ENCODE peak calls at places on chromosome 15, in ten cellular contexts. K, S, L, O, E, N, H, V, G and Q are unnamed samples.

GRCh38 chr15:82950746-82951370 is 1.7 kb downstream of the HOMER2 start:
- DNase-seq in L (no peak), K (peak), N (peak), G (no peak), O (no peak), H (no peak), V (no peak), S (no peak), E (no peak), Q (no peak)

GRCh38 chr15:31136016-31136415 is 34.5 kb upstream of the TRPM1 start:
- DNase-seq in K (no peak), O (no peak), V (peak), E (no peak), N (peak), S (no peak), G (no peak), L (no peak), H (peak), Q (no peak)

GRCh38 chr15:98433302-98433701 is 215.0 kb upstream of the IGF1R start:
- DNase-seq in K (no peak), O (no peak), S (no peak), L (no peak), E (no peak), H (no peak), V (peak), G (no peak), N (no peak), Q (no peak)

GRCh38 chr15:89197503-89197971 is 23.8 kb downstream of the RLBP1 start:
- DNase-seq in K (peak), E (no peak), G (no peak), S (peak), N (peak), L (no peak), H (no peak), V (no peak), O (no peak), Q (no peak)

GRCh38 chr15:60121845-60122244 is 117.7 kb downstream of the FOXB1 start:
- DNase-seq in H (no peak), S (no peak), N (no peak), O (no peak), K (no peak), G (no peak), L (no peak), V (no peak), E (no peak), Q (no peak)

GRCh38 chr15:30924353-30924752 is 20.6 kb downstream of the FAN1 start:
- DNase-seq in V (no peak), O (no peak), E (no peak), H (no peak), K (no peak), S (no peak), G (no peak), L (no peak), N (no peak), Q (no peak)

GRCh38 chr15:90915808-90916440 is 12.8 kb downstream of the MAN2A2 start:
- DNase-seq in K (no peak), H (no peak), L (no peak), E (no peak), G (peak), V (peak), O (peak), N (no peak), S (no peak), Q (no peak)

GRCh38 chr15:90931737-90932659 is at the start of gene HDDC3:
- DNase-seq in E (peak), S (peak), N (peak), K (peak), O (peak), H (peak), L (peak), G (peak), V (peak), Q (peak)

GRCh38 chr15:27399236-27399635 is 428.3 kb downstream of the GABRG3 start:
- DNase-seq in L (no peak), N (no peak), V (no peak), E (no peak), G (no peak), O (no peak), S (no peak), K (no peak), H (no peak), Q (no peak)

GRCh38 chr15:76342382-76343201 is 6.0 kb downstream of the ISL2 start:
- DNase-seq in G (no peak), V (no peak), N (no peak), K (no peak), S (no peak), E (no peak), O (no peak), L (no peak), H (no peak), Q (no peak)

GRCh38 chr15:100569406-100569805 is 32.6 kb downstream of the LINS1 start:
- DNase-seq in H (no peak), E (no peak), N (no peak), K (no peak), V (no peak), O (no peak), L (no peak), G (no peak), S (no peak), Q (no peak)

GRCh38 chr15:80693682-80694623 is 1.2 kb upstream of the ABHD17C start:
- DNase-seq in L (peak), G (peak), K (no peak), H (peak), E (no peak), S (no peak), O (no peak), N (no peak), V (no peak), Q (no peak)

GRCh38 chr15:90087454-90088154 is 14.7 kb downstream of the IDH2 start:
- DNase-seq in S (no peak), L (peak), G (no peak), O (no peak), V (no peak), E (no peak), H (peak), N (peak), K (no peak), Q (peak)

GRCh38 chr15:39851505-39852082 is 68.5 kb downstream of the GPR176 start:
- DNase-seq in O (no peak), H (no peak), L (peak), S (no peak), K (no peak), V (no peak), G (no peak), N (no peak), E (no peak), Q (no peak)

GRCh38 chr15:40441012-40441735 is 421 bp downstream of the BAHD1 start:
- DNase-seq in S (no peak), L (peak), O (no peak), N (no peak), E (no peak), V (no peak), H (peak), G (no peak), K (no peak), Q (peak)

GRCh38 chr15:98954411-98954810 is 53.2 kb downstream of the PGPEP1L start:
- DNase-seq in H (no peak), S (no peak), G (no peak), E (peak), K (peak), O (peak), V (peak), L (no peak), N (no peak), Q (no peak)

GRCh38 chr15:39583586-39584265 is 2.8 kb downstream of the THBS1 start:
- DNase-seq in H (peak), L (peak), G (no peak), E (no peak), N (peak), S (no peak), V (no peak), K (no peak), O (no peak), Q (peak)

GRCh38 chr15:66057089-66057488 is 187.8 kb downstream of the RAB11A start:
- DNase-seq in E (no peak), H (no peak), O (no peak), K (no peak), L (no peak), V (no peak), G (no peak), S (no peak), N (no peak), Q (no peak)

GRCh38 chr15:48537277-48538113 is 108.0 kb downstream of the FBN1 start:
- DNase-seq in H (no peak), E (no peak), G (no peak), O (no peak), S (no peak), V (no peak), N (no peak), L (no peak), K (no peak), Q (no peak)

DNA sequence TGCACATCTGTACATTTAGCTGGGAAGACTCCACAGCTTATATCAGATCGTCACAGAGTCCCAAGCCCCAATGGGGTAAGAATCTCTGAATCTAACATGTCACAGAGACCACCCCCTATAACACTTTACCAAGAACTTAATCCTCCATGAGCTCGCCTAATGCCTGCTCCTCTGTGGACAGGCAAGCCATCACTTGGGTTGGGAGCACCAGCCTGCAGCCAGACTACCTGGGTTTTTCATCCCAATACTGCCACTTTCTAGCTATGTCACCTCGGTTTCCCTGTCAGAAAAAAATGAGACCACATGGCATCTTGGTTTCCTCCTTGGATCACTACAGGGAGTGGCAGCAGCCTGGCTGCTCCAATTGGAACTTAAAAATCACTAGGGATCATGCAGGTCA is 277.9 kb upstream of the TLE3 start:
- DNase-seq in H (no peak), G (no peak), K (no peak), V (peak), E (no peak), L (no peak), S (no peak), N (no peak), O (no peak), Q (no peak)
- TF ChIP-seq POLR2A in H (no peak), G (no peak), K (no peak), V (no peak), E (no peak), L (no peak), S (no peak), N (no peak), O (no peak), Q (no peak)

DNA sequence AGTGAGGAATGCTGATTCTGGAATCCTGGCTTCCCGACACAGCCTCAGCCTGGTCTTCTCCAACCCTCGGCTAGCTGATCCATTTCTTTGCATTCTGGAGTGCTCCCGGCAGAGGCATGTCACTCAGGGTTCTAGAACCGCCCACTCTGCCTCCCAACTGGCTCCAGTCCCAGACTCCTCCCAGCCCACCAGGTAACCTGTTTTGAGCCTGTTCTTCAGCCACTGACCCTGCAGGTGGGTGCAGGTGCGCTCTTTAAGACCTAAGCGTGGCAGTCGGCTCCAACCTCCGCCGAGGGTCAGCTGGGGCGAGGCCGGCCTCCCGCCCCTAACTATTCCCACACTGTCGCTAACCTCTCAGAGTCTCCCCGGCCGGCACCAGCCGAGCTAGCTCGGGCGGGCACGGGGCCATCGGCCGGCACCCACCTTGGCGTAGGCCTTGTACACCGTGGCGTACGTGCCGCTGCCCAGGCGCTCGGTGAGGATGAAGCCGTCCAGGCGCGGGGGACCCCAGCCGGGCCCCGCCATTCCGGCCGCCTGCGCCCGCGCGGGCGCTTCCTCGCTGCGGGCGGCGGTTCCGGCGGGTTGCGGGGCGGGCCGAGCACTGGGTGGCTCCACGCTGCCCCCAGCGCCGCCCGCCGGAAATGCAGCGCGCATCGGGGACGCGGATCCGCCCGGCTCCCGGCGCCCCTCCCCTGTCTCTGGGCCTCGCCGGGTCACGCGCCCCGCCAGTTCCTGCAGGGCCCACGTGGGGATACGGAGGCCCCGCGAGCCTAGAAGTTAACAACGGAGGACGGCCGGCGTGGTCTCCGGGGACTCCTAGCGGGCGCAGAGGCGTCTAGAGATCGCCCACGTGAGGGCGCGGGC is at the start of gene ULK3:
- DNase-seq in E (peak), O (peak), K (peak), S (peak), G (peak), N (peak), H (peak), L (peak), V (peak), Q (peak)
- TF ChIP-seq POLR2A in E (peak), O (peak), K (peak), S (peak), G (no peak), N (peak), H (peak), L (peak), V (no peak), Q (peak)

GRCh38 chr15:72197460-72198409 is at the start of gene GRAMD2A:
- DNase-seq in K (peak), E (no peak), H (no peak), G (peak), O (no peak), S (peak), V (peak), N (no peak), L (no peak), Q (no peak)
- TF ChIP-seq POLR2A in K (no peak), E (no peak), H (no peak), G (no peak), O (no peak), S (peak), V (no peak), N (no peak), L (no peak), Q (no peak)

GRCh38 chr15:58716027-58716426 is 33.5 kb downstream of the ADAM10 start:
- DNase-seq in O (no peak), G (no peak), H (no peak), V (no peak), E (no peak), L (no peak), K (no peak), N (no peak), S (no peak), Q (no peak)

GRCh38 chr15:58717357-58717756 is 32.1 kb downstream of the ADAM10 start:
- DNase-seq in G (no peak), H (no peak), O (no peak), K (no peak), N (no peak), L (no peak), S (no peak), V (no peak), E (no peak), Q (no peak)

DNA sequence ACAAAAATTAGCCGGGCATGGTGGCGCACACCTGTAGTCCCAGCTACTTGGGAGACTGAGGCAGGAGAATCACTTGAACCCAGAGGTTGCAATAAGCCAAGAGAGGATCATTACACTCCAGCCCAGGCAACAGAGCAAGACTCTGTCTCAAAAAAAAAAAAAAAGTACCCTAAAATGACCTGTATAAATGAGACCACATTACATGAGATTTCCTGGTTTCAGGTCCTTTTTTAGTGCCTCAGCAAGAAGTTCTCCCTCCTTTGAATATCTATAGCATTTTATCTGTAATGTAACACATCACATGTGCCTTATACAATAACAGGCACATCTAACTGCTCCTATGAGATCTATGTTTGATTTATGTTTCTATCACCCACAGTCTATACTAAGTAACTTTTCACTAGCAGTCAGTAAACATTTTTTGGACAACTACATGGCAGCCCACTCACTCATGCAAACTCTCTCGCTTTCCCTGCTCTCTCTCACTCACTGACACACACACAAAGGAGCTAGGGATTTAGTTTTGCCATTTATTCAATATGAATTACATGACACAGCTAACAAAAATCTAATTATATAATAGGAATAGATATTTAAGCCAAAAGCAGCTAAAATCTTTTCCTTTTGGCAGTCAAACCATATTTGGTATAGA is 34.1 kb downstream of the ADAM10 start:
- DNase-seq in G (no peak), N (no peak), H (no peak), L (no peak), O (no peak), V (no peak), E (no peak), S (no peak), K (no peak), Q (no peak)
- TF ChIP-seq POLR2A in G (no peak), N (no peak), H (no peak), L (no peak), O (no peak), V (no peak), E (no peak), S (no peak), K (no peak), Q (no peak)

DNA sequence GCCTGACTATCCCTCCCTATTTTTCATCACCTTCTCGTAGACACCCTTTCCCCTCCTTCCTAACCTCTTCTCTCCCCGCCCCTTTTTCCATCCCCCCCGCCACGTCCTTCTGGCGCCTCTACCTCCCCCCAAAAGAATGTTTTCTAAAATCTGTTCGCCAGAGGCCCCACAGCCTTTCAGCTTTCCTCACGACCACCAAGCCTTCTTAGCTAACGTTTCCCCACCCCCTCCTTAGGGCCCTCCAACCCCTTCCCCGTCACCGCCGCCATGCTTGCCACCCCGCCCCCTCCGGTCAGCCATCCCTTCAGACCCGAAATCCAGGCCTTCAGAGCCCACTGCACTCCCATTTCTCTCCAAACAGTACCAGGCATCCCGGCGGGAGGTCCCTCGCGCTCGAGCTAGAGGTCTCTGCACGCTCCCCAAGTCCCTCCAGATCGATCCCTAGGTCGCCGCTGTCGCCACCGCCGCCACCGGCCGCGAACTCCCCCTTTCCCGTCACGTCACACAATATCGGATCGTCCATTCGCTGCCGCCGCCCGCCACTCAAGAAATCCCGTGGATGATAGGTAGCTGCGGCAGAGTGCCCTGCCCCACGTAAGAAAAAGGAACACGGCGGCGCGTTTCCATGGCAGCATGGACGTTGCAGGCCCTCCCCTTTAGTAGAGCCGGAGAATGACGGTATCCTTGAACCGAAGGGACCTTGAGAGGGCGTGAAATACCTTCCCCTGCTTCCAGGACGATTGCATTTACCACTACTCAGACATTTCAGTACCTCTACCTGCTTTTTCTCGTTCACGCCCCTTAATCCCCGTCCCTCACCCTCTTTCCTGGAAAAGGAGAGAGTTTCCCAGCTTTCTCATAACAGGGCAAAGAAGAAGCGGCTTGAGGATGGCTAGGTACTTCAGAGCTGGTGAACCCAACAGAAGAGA is at the start of gene TP53BP1:
- DNase-seq in H (peak), N (peak), S (peak), V (peak), G (peak), L (peak), E (peak), O (peak), K (peak), Q (peak)
- TF ChIP-seq POLR2A in H (peak), N (no peak), S (peak), V (no peak), G (no peak), L (peak), E (peak), O (no peak), K (no peak), Q (peak)

GRCh38 chr15:74615313-74616019 is at the start of gene CLK3:
- DNase-seq in V (peak), L (peak), O (peak), S (peak), E (peak), G (peak), K (peak), H (peak), N (peak), Q (peak)
- TF ChIP-seq POLR2A in V (no peak), L (peak), O (peak), S (no peak), E (peak), G (no peak), K (peak), H (peak), N (no peak), Q (peak)

DNA sequence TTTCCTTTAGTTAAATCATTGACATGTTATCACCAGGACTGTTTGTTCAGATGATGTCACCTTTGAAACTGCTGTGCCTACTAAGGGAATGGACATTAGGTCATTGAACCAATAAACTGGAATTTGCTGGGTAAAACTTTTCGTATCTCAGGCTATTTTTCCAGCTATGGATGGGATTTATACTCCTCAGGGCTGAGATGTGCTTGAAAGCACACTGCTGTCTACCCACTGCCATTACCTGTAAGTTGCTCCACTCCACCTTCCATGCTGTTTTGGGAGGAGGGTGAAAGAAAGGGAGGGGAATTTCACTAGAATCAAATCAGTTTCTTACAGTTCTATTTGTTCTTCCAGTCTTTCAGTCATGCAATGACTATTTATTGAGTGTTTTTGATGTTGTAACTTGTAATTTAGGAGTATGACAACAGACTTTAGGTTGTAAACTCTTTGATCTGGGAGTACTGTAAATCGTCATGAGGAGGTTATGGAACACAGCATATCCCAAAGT is 11.3 kb downstream of the EHD4 start:
- DNase-seq in H (no peak), L (peak), G (no peak), E (no peak), V (no peak), O (no peak), K (no peak), N (peak), S (no peak), Q (no peak)
- TF ChIP-seq POLR2A in H (no peak), L (no peak), G (no peak), E (no peak), V (no peak), O (no peak), K (no peak), N (no peak), S (no peak), Q (no peak)